ENCODE peak calls at places on chromosome 14, in eight cellular contexts. W is neural progenitor cell, M is LNCaP clone FGC, O is progenitor cell of endocrine pancreas, T is fibroblast of lung, H is thoracic aorta, S is Calu3, D is RWPE2. P is an unnamed sample.

GRCh38 chr14:95227279-95227860 is 70.0 kb upstream of the DICER1 start:
- DNase-seq in D (no peak), W (no peak), T (peak), O (no peak), M (no peak), S (no peak), H (no peak), P (no peak)

GRCh38 chr14:34180428-34180827 is 229.6 kb upstream of the EGLN3 start:
- DNase-seq in S (no peak), M (no peak), T (no peak), O (no peak), W (no peak), D (no peak), H (no peak), P (no peak)

GRCh38 chr14:52299692-52300278 is 14.3 kb upstream of the PTGER2 start:
- DNase-seq in H (no peak), S (no peak), T (peak), O (no peak), D (no peak), W (peak), M (peak), P (no peak)

GRCh38 chr14:23695220-23695999 is 59.2 kb downstream of the DHRS2 start:
- DNase-seq in M (no peak), T (no peak), W (peak), H (no peak), O (no peak), D (no peak), S (no peak), P (no peak)

GRCh38 chr14:24299255-24300191 is at the start of the genes DHRS1 and NOP9:
- DNase-seq in H (peak), W (peak), D (peak), M (peak), S (peak), T (peak), O (peak), P (no peak)

GRCh38 chr14:49621114-49621881 is 699 bp downstream of the MGAT2 start:
- DNase-seq in D (peak), T (peak), O (peak), S (peak), H (peak), W (peak), M (no peak), P (peak)

GRCh38 chr14:36222337-36222736 is 45.8 kb upstream of the PTCSC3 start:
- DNase-seq in W (no peak), M (no peak), O (no peak), S (no peak), T (no peak), D (no peak), H (no peak), P (no peak)

GRCh38 chr14:68191567-68192321 is 372.2 kb downstream of the RAD51B start:
- DNase-seq in O (no peak), T (peak), M (peak), D (no peak), H (no peak), W (no peak), S (peak), P (no peak)

GRCh38 chr14:103509864-103510263 is 12.8 kb downstream of the CKB start:
- DNase-seq in D (no peak), O (no peak), S (no peak), T (no peak), W (no peak), H (no peak), M (no peak), P (no peak)

GRCh38 chr14:89405712-89406111 is 11.3 kb downstream of the FOXN3 start:
- DNase-seq in M (no peak), D (no peak), W (no peak), T (no peak), H (no peak), O (no peak), S (no peak), P (no peak)

GRCh38 chr14:88667555-88668273 is 104.9 kb downstream of the ZC3H14 start:
- DNase-seq in W (peak), D (no peak), M (peak), T (peak), H (no peak), S (peak), O (peak), P (no peak)

GRCh38 chr14:81415781-81416180 is 15.7 kb upstream of the STON2 start:
- DNase-seq in O (no peak), M (no peak), S (no peak), W (no peak), T (no peak), D (no peak), H (no peak), P (no peak)

GRCh38 chr14:104600141-104600643 is 4.4 kb downstream of the TMEM179 start:
- DNase-seq in W (peak), O (no peak), D (peak), M (peak), S (no peak), H (no peak), T (no peak), P (peak)

GRCh38 chr14:100571837-100572236 is 15.4 kb downstream of the BEGAIN start:
- DNase-seq in H (no peak), W (no peak), S (no peak), T (no peak), O (no peak), D (no peak), M (no peak), P (no peak)

GRCh38 chr14:73780896-73781295 is 66.7 kb upstream of the PNMA1 start:
- DNase-seq in O (no peak), W (no peak), D (no peak), M (no peak), T (no peak), S (no peak), H (no peak), P (no peak)

GRCh38 chr14:74575507-74575906 is 36.5 kb downstream of the LTBP2 start:
- DNase-seq in W (no peak), S (no peak), O (no peak), D (no peak), M (no peak), H (no peak), T (no peak), P (peak)

GRCh38 chr14:51711505-51711904 is 59.8 kb downstream of the FRMD6 start:
- DNase-seq in O (no peak), M (no peak), D (no peak), H (no peak), S (no peak), W (no peak), T (no peak), P (no peak)

GRCh38 chr14:78143489-78144145 is 26.6 kb upstream of the NRXN3 start:
- DNase-seq in S (no peak), W (no peak), O (no peak), M (no peak), D (no peak), T (no peak), H (no peak), P (no peak)

GRCh38 chr14:22448035-22448904 is 140.8 kb downstream of the DAD1 start:
- DNase-seq in O (no peak), M (no peak), D (no peak), S (no peak), T (no peak), H (no peak), W (no peak), P (no peak)

GRCh38 chr14:29236848-29237247 is 470.3 kb downstream of the FOXG1 start:
- DNase-seq in T (peak), M (no peak), O (no peak), S (no peak), D (no peak), H (no peak), W (no peak), P (no peak)

DNA sequence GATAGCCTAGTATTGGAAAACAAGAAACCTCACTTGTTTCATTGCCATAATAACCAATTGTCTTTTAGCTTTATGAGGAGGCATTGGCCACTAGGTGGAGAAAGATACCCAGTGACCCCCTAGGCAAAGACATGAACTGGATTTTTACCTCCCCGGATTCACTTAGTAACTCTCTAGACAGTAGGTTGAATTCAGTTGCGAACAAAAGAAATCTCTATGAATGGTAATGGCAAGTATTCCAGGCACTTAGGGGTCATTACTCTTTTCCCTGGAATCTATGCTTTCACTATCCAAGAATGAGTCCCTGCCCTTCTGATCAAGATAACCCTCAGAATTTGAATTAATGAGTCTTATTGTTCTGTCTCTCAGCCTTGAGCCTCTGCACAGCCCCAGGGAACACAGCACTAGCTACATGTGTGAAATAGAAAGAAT is 29.5 kb upstream of the RHOJ start:
- DNase-seq in S (peak), M (peak), D (no peak), W (peak), T (peak), O (no peak), H (no peak), P (no peak)
- TF ChIP-seq CTCF in S (peak), M (peak), D (peak), W (peak), T (peak), O (peak), H (peak), P (peak)

GRCh38 chr14:71739273-71739990 is 192.8 kb upstream of the RGS6 start:
- DNase-seq in S (peak), W (no peak), O (no peak), M (peak), H (no peak), D (no peak), T (no peak), P (no peak)
- TF ChIP-seq CTCF in S (no peak), W (no peak), O (no peak), M (no peak), H (no peak), D (peak), T (peak), P (peak)

DNA sequence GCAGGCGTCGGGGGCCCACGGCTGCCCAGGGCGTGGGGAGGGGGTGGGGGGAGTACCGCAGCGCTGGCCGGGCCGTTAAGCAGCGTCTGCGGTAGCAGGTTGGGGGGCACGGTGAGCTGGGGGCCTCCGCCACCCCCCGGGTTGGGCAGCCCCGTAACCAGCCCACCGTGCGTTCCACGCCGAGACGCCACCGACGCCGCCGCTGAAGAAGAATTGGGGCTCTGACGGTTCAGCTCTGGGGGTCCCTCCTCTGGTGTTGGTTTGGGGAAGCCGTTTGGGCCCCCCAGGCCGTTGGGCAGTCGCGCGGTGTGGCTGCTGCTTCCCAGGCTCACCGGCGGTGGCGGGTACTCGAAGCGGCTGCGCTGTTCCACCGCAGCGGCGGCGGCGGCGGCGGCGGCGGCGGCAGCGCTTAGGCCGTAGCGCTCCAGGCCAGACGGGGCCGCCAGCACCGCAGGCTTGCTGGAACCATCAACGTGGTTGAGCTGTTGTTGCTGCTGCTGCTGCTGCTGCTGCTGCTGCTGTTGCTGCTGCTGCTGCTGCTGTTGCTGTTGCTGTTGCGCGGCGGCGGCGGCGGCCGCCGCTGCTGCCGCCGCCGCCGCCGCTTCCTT is 1.5 kb downstream of the IRF2BPL start:
- DNase-seq in D (no peak), T (peak), H (no peak), M (no peak), W (peak), S (peak), O (peak), P (no peak)
- TF ChIP-seq CTCF in D (no peak), T (no peak), H (peak), M (peak), W (no peak), S (no peak), O (no peak), P (peak)

GRCh38 chr14:54781936-54782802 is 120.5 kb downstream of the GCH1 start:
- DNase-seq in O (no peak), D (no peak), W (no peak), S (no peak), M (no peak), H (no peak), T (peak), P (peak)

GRCh38 chr14:54784060-54784459 is 118.6 kb downstream of the GCH1 start:
- DNase-seq in T (no peak), D (no peak), M (no peak), W (no peak), S (no peak), O (no peak), H (no peak), P (no peak)

GRCh38 chr14:54783660-54784015 is 119.0 kb downstream of the GCH1 start:
- DNase-seq in H (no peak), D (no peak), M (no peak), W (no peak), S (no peak), T (no peak), O (no peak), P (no peak)

GRCh38 chr14:54784657-54785056 is 118.0 kb downstream of the GCH1 start:
- DNase-seq in O (no peak), W (no peak), S (no peak), H (peak), D (no peak), M (no peak), T (no peak), P (no peak)

GRCh38 chr14:54782803-54783659 is 119.6 kb downstream of the GCH1 start:
- DNase-seq in T (no peak), W (peak), O (no peak), S (peak), H (no peak), D (no peak), M (no peak), P (peak)
- TF ChIP-seq CTCF in T (peak), W (peak), O (peak), S (no peak), H (no peak), D (no peak), M (no peak), P (peak)

GRCh38 chr14:96304956-96305355 is 48.9 kb downstream of the BDKRB1 start:
- DNase-seq in O (no peak), T (no peak), M (no peak), S (peak), W (peak), H (no peak), D (no peak), P (no peak)
- TF ChIP-seq CTCF in O (peak), T (peak), M (peak), S (no peak), W (peak), H (no peak), D (peak), P (peak)

DNA sequence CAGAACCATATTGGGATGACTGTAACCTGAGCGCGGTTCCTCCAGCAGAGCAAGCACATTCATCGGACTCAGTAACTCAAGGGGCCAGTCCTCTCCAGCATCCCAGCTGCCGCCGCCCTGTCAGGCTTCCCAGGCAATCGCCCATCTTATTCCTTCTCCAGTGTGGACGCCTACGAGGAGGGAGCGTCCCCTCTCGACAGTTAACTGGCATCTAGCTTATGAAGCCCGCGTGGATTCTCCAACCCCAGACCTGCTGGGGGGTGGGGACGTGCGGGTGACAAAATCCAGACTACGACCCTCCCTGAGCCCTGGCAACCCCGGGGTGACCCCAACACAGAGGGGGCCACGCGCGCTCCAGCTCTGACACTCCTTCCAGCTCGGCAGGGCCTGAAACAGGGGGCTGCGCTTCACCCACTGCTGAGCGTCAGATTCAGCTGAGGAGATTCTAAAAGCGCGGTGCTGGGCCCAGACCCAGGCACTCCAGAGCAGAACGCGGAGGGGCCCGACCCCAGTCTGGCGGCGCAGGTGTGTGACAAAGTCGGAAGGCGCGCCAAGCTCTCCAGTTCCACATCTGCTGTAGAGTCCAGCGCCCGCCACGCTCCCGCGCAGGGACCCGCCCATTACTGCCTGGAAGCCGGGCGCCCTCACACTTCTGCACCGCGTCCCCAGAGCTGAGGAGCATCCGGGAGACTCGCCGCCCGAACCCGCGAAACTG is 43.9 kb upstream of the ESR2 start:
- DNase-seq in D (peak), W (peak), M (peak), O (peak), S (peak), H (peak), T (peak), P (peak)
- TF ChIP-seq CTCF in D (peak), W (no peak), M (peak), O (no peak), S (no peak), H (no peak), T (no peak), P (peak)